ENCODE peak calls at places on chromosomes 11 and 22, in four cellular contexts. One of them, this sample, is unnamed.

GRCh38 chr22:31585161-31585859 is 76.7 kb downstream of the PISD start:
- DNase-seq in K562: peak
- DNase-seq in H1: no peak
- DNase-seq in HepG2: peak
- DNase-seq in this sample: no peak

GRCh38 chr11:111814567-111814966 is 48.4 kb upstream of the PPP2R1B start:
- DNase-seq in HepG2: no peak
- DNase-seq in K562: no peak
- DNase-seq in H1: no peak
- DNase-seq in this sample: no peak

GRCh38 chr11:33694346-33695050 is 6.1 kb downstream of the C11orf91 start:
- DNase-seq in H1: no peak
- DNase-seq in K562: no peak
- DNase-seq in HepG2: no peak
- DNase-seq in this sample: no peak

GRCh38 chr11:15412054-15412453 is 297.3 kb downstream of the INSC start:
- DNase-seq in HepG2: no peak
- DNase-seq in K562: no peak
- DNase-seq in H1: no peak
- DNase-seq in this sample: no peak

GRCh38 chr22:43277091-43277490 is 66.1 kb downstream of the SCUBE1 start:
- DNase-seq in K562: no peak
- DNase-seq in HepG2: no peak
- DNase-seq in H1: no peak
- DNase-seq in this sample: no peak

GRCh38 chr11:67056640-67057409 is at the start of gene RHOD:
- DNase-seq in H1: peak
- DNase-seq in HepG2: no peak
- DNase-seq in K562: no peak
- DNase-seq in this sample: peak

GRCh38 chr11:74138572-74138971 is 32.2 kb downstream of the C2CD3 start:
- DNase-seq in HepG2: peak
- DNase-seq in K562: peak
- DNase-seq in H1: no peak
- DNase-seq in this sample: peak

GRCh38 chr22:49646876-49647275 is 180.8 kb downstream of the BRD1 start:
- DNase-seq in HepG2: no peak
- DNase-seq in H1: no peak
- DNase-seq in K562: no peak
- DNase-seq in this sample: no peak

GRCh38 chr11:62546244-62546936 is at the start of gene AHNAK:
- DNase-seq in HepG2: no peak
- DNase-seq in H1: peak
- DNase-seq in K562: peak
- DNase-seq in this sample: peak

GRCh38 chr11:68266121-68266891 is 5.5 kb downstream of the C11orf24 start:
- DNase-seq in H1: no peak
- DNase-seq in HepG2: no peak
- DNase-seq in K562: no peak
- DNase-seq in this sample: no peak

GRCh38 chr22:41949297-41949965 is 2.5 kb upstream of the CENPM start:
- DNase-seq in K562: no peak
- DNase-seq in HepG2: no peak
- DNase-seq in H1: no peak
- DNase-seq in this sample: no peak

GRCh38 chr11:44120169-44120568 is 24.7 kb downstream of the EXT2 start:
- DNase-seq in H1: no peak
- DNase-seq in HepG2: no peak
- DNase-seq in K562: no peak
- DNase-seq in this sample: no peak

GRCh38 chr11:112177610-112178009 is 2.3 kb downstream of the BCO2 start:
- DNase-seq in HepG2: no peak
- DNase-seq in H1: no peak
- DNase-seq in K562: no peak
- DNase-seq in this sample: no peak

GRCh38 chr22:29205598-29206371 is at the start of gene EMID1:
- DNase-seq in HepG2: no peak
- DNase-seq in K562: peak
- DNase-seq in H1: peak
- DNase-seq in this sample: peak
- TF ChIP-seq JUN in HepG2: no peak
- TF ChIP-seq JUN in K562: no peak
- TF ChIP-seq JUN in H1: no peak
- TF ChIP-seq JUN in this sample: no peak

GRCh38 chr11:134630896-134631295 is 218.9 kb upstream of the B3GAT1 start:
- DNase-seq in K562: no peak
- DNase-seq in HepG2: no peak
- DNase-seq in H1: no peak
- DNase-seq in this sample: no peak
- TF ChIP-seq POLR2AphosphoS5 in K562: no peak
- TF ChIP-seq POLR2AphosphoS5 in HepG2: no peak
- TF ChIP-seq POLR2AphosphoS5 in H1: no peak
- TF ChIP-seq POLR2AphosphoS5 in this sample: no peak

DNA sequence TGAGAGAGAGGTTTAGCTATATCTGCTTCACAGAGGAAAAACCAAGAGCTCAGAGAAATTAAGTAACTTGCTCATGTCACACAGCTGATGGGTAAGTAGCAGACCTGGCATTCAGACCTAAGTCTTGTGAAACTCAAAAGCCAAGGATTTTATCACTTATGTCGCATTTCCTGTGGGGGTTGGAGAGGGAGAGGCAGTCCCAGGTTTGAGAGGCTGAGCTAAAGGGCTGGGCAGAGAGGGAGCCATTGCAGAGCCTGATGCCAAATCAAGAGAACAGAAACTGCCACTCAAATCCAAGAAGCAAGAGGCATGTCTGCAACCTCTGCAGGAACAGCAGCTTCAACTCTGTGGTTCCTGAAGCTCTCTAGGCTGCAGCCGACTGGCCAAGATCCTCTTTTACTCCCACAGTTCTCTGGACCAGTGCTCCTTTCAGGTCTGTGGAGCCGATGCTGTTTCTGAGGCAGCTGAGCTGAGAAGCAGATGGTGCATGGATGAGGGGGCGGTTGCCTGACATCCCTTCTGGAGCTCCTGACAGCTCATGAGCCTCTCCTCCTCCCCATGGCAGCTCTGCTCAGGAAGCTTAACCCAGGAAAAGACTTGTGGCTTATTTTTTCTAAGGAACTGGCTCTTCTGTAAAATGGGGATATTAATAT is 47.6 kb upstream of the NAV2 start:
- DNase-seq in K562: no peak
- DNase-seq in H1: no peak
- DNase-seq in HepG2: no peak
- DNase-seq in this sample: no peak
- TF ChIP-seq JUN in K562: no peak
- TF ChIP-seq JUN in H1: no peak
- TF ChIP-seq JUN in HepG2: no peak
- TF ChIP-seq JUN in this sample: no peak

GRCh38 chr11:105045897-105046296 is 762 bp upstream of the CARD16 start:
- DNase-seq in H1: no peak
- DNase-seq in HepG2: no peak
- DNase-seq in K562: no peak
- DNase-seq in this sample: no peak

GRCh38 chr11:105042178-105042577 is 3.0 kb downstream of the CARD16 start:
- DNase-seq in K562: no peak
- DNase-seq in H1: no peak
- DNase-seq in HepG2: no peak
- DNase-seq in this sample: no peak

GRCh38 chr11:105051559-105051958 is 6.4 kb upstream of the CARD16 start:
- DNase-seq in HepG2: peak
- DNase-seq in H1: no peak
- DNase-seq in K562: no peak
- DNase-seq in this sample: no peak

GRCh38 chr11:105052487-105052886 is 7.4 kb upstream of the CARD16 start:
- DNase-seq in H1: no peak
- DNase-seq in K562: no peak
- DNase-seq in HepG2: no peak
- DNase-seq in this sample: no peak

GRCh38 chr11:105046898-105047579 is 1.9 kb upstream of the CARD16 start:
- DNase-seq in K562: no peak
- DNase-seq in HepG2: peak
- DNase-seq in H1: no peak
- DNase-seq in this sample: peak
- TF ChIP-seq POLR2AphosphoS5 in K562: no peak
- TF ChIP-seq POLR2AphosphoS5 in HepG2: no peak
- TF ChIP-seq POLR2AphosphoS5 in H1: no peak
- TF ChIP-seq POLR2AphosphoS5 in this sample: peak

GRCh38 chr11:118908931-118909618 is 16.7 kb downstream of the BCL9L start:
- DNase-seq in H1: peak
- DNase-seq in K562: peak
- DNase-seq in HepG2: no peak
- DNase-seq in this sample: peak
- TF ChIP-seq JUN in H1: no peak
- TF ChIP-seq JUN in K562: no peak
- TF ChIP-seq JUN in HepG2: no peak
- TF ChIP-seq JUN in this sample: no peak

DNA sequence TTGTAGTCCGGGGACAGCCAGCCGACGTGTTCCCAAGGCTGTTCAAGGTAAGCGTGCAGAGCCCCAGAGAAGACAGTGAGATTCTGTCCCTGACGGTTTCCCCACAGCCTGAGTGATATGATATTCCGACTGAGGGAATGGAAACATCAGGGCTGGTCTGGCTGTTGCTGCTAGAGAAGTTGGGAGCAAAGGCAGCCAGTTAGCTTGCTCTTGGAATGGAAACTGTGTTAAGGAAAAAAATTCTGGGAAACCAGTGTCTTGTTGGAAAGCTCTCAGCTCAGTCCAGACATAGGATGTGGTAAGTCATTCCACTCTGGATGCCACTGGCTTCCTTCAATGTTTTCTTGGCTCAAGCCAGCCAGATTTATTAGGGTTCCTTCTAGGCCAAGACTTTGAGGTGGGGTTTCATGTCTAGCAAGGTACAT is 8.8 kb downstream of the CRY2 start:
- DNase-seq in K562: no peak
- DNase-seq in H1: no peak
- DNase-seq in HepG2: no peak
- DNase-seq in this sample: no peak
- TF ChIP-seq POLR2AphosphoS5 in K562: no peak
- TF ChIP-seq POLR2AphosphoS5 in H1: no peak
- TF ChIP-seq POLR2AphosphoS5 in HepG2: no peak
- TF ChIP-seq POLR2AphosphoS5 in this sample: no peak

GRCh38 chr11:123640677-123641494 is 13.5 kb downstream of the SCN3B start:
- DNase-seq in H1: peak
- DNase-seq in HepG2: peak
- DNase-seq in K562: peak
- DNase-seq in this sample: peak
- TF ChIP-seq JUN in H1: no peak
- TF ChIP-seq JUN in HepG2: no peak
- TF ChIP-seq JUN in K562: no peak
- TF ChIP-seq JUN in this sample: no peak

This sample was measured in endothelial cell of umbilical vein.